ENCODE peak calls at places on chromosomes 12 and 14, in ten cellular contexts. One of them, this sample, is unnamed.

GRCh38 chr14:64738306-64738879 is 34.2 kb downstream of the PLEKHG3 start:
- DNase-seq in suprapubic skin: no peak
- DNase-seq in mesothelial cell of epicardium: no peak
- DNase-seq in nephron progenitor cell: no peak
- DNase-seq in heart left ventricle: no peak
- DNase-seq in fibroblast of pulmonary artery: no peak
- DNase-seq in AG09309: no peak
- DNase-seq in IMR-90: no peak
- DNase-seq in mammary epithelial cell: no peak
- DNase-seq in breast epithelium: no peak
- DNase-seq in this sample: no peak

GRCh38 chr14:95463173-95463901 is 53.1 kb downstream of the SYNE3 start:
- DNase-seq in suprapubic skin: no peak
- DNase-seq in mesothelial cell of epicardium: no peak
- DNase-seq in nephron progenitor cell: no peak
- DNase-seq in heart left ventricle: no peak
- DNase-seq in fibroblast of pulmonary artery: no peak
- DNase-seq in AG09309: no peak
- DNase-seq in IMR-90: no peak
- DNase-seq in mammary epithelial cell: no peak
- DNase-seq in breast epithelium: no peak
- DNase-seq in this sample: no peak

GRCh38 chr14:32694795-32695449 is 243.8 kb upstream of the NPAS3 start:
- DNase-seq in suprapubic skin: no peak
- DNase-seq in mesothelial cell of epicardium: no peak
- DNase-seq in nephron progenitor cell: no peak
- DNase-seq in heart left ventricle: no peak
- DNase-seq in fibroblast of pulmonary artery: no peak
- DNase-seq in AG09309: no peak
- DNase-seq in IMR-90: no peak
- DNase-seq in mammary epithelial cell: no peak
- DNase-seq in breast epithelium: no peak
- DNase-seq in this sample: no peak

GRCh38 chr14:23406244-23406643 is 1.8 kb downstream of the MYH6 start:
- DNase-seq in suprapubic skin: no peak
- DNase-seq in mesothelial cell of epicardium: no peak
- DNase-seq in nephron progenitor cell: no peak
- DNase-seq in heart left ventricle: no peak
- DNase-seq in fibroblast of pulmonary artery: no peak
- DNase-seq in AG09309: no peak
- DNase-seq in IMR-90: no peak
- DNase-seq in mammary epithelial cell: peak
- DNase-seq in breast epithelium: no peak
- DNase-seq in this sample: no peak

GRCh38 chr14:88323086-88323519 is at the start of gene KCNK10:
- DNase-seq in suprapubic skin: no peak
- DNase-seq in mesothelial cell of epicardium: no peak
- DNase-seq in nephron progenitor cell: no peak
- DNase-seq in heart left ventricle: no peak
- DNase-seq in fibroblast of pulmonary artery: no peak
- DNase-seq in AG09309: no peak
- DNase-seq in IMR-90: no peak
- DNase-seq in mammary epithelial cell: peak
- DNase-seq in breast epithelium: no peak
- DNase-seq in this sample: peak

GRCh38 chr12:42802688-42803279 is 213.2 kb upstream of the PRICKLE1 start:
- DNase-seq in suprapubic skin: no peak
- DNase-seq in mesothelial cell of epicardium: no peak
- DNase-seq in nephron progenitor cell: no peak
- DNase-seq in heart left ventricle: no peak
- DNase-seq in fibroblast of pulmonary artery: peak
- DNase-seq in AG09309: no peak
- DNase-seq in IMR-90: peak
- DNase-seq in mammary epithelial cell: no peak
- DNase-seq in breast epithelium: no peak
- DNase-seq in this sample: no peak

GRCh38 chr12:12954878-12955625 is 3.1 kb upstream of the GPRC5D start:
- DNase-seq in suprapubic skin: no peak
- DNase-seq in mesothelial cell of epicardium: no peak
- DNase-seq in nephron progenitor cell: no peak
- DNase-seq in heart left ventricle: no peak
- DNase-seq in fibroblast of pulmonary artery: no peak
- DNase-seq in AG09309: no peak
- DNase-seq in IMR-90: no peak
- DNase-seq in mammary epithelial cell: no peak
- DNase-seq in breast epithelium: no peak
- DNase-seq in this sample: no peak

GRCh38 chr12:121889267-121889624 is 656 bp downstream of the PSMD9 start:
- DNase-seq in suprapubic skin: no peak
- DNase-seq in mesothelial cell of epicardium: no peak
- DNase-seq in nephron progenitor cell: no peak
- DNase-seq in heart left ventricle: no peak
- DNase-seq in fibroblast of pulmonary artery: no peak
- DNase-seq in AG09309: no peak
- DNase-seq in IMR-90: no peak
- DNase-seq in mammary epithelial cell: no peak
- DNase-seq in breast epithelium: no peak
- DNase-seq in this sample: no peak

GRCh38 chr12:3313066-3313465 is 177.9 kb upstream of the PRMT8 start:
- DNase-seq in suprapubic skin: no peak
- DNase-seq in mesothelial cell of epicardium: no peak
- DNase-seq in nephron progenitor cell: no peak
- DNase-seq in heart left ventricle: no peak
- DNase-seq in fibroblast of pulmonary artery: no peak
- DNase-seq in AG09309: peak
- DNase-seq in IMR-90: peak
- DNase-seq in mammary epithelial cell: peak
- DNase-seq in breast epithelium: no peak
- DNase-seq in this sample: no peak

GRCh38 chr12:25884024-25884919 is 74.2 kb upstream of the RASSF8 start:
- DNase-seq in suprapubic skin: no peak
- DNase-seq in mesothelial cell of epicardium: no peak
- DNase-seq in nephron progenitor cell: no peak
- DNase-seq in heart left ventricle: no peak
- DNase-seq in fibroblast of pulmonary artery: no peak
- DNase-seq in AG09309: no peak
- DNase-seq in IMR-90: no peak
- DNase-seq in mammary epithelial cell: no peak
- DNase-seq in breast epithelium: no peak
- DNase-seq in this sample: no peak

GRCh38 chr14:23362200-23362599 is 2.8 kb downstream of the EFS start:
- DNase-seq in suprapubic skin: peak
- DNase-seq in mesothelial cell of epicardium: no peak
- DNase-seq in nephron progenitor cell: no peak
- DNase-seq in heart left ventricle: no peak
- DNase-seq in fibroblast of pulmonary artery: no peak
- DNase-seq in AG09309: no peak
- DNase-seq in IMR-90: peak
- DNase-seq in mammary epithelial cell: no peak
- DNase-seq in breast epithelium: no peak
- DNase-seq in this sample: no peak

GRCh38 chr14:75334191-75335051 is 55.8 kb downstream of the FOS start:
- DNase-seq in suprapubic skin: peak
- DNase-seq in mesothelial cell of epicardium: no peak
- DNase-seq in nephron progenitor cell: no peak
- DNase-seq in heart left ventricle: peak
- DNase-seq in fibroblast of pulmonary artery: no peak
- DNase-seq in AG09309: no peak
- DNase-seq in IMR-90: peak
- DNase-seq in mammary epithelial cell: no peak
- DNase-seq in breast epithelium: no peak
- DNase-seq in this sample: no peak

GRCh38 chr14:97796511-97796910 is 999.3 kb downstream of the VRK1 start:
- DNase-seq in suprapubic skin: no peak
- DNase-seq in mesothelial cell of epicardium: no peak
- DNase-seq in nephron progenitor cell: no peak
- DNase-seq in heart left ventricle: no peak
- DNase-seq in fibroblast of pulmonary artery: no peak
- DNase-seq in AG09309: no peak
- DNase-seq in IMR-90: no peak
- DNase-seq in mammary epithelial cell: no peak
- DNase-seq in breast epithelium: no peak
- DNase-seq in this sample: no peak

GRCh38 chr12:72448089-72448488 is 175.9 kb downstream of the TRHDE start:
- DNase-seq in suprapubic skin: no peak
- DNase-seq in mesothelial cell of epicardium: no peak
- DNase-seq in nephron progenitor cell: no peak
- DNase-seq in heart left ventricle: no peak
- DNase-seq in fibroblast of pulmonary artery: no peak
- DNase-seq in AG09309: no peak
- DNase-seq in IMR-90: peak
- DNase-seq in mammary epithelial cell: no peak
- DNase-seq in breast epithelium: no peak
- DNase-seq in this sample: no peak

DNA sequence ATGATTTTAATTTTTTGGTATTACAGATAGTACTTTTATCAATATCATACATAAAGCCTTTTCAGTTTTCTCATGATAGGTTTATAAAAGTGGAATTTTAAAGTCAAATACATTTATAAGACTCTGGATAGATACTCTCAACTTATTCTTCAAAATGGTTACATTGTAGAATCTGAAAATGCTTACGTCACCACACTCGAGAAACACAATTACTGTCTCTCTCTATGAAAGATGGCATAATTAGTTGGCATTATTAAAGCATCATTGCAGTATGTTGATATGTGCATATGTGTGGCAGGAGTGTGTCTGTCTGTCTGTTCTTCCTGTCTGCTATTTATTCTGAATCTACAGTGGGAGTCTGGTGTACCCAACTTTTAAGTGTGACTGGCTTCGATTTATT is 397.1 kb downstream of the SNAPC1 start:
- DNase-seq in suprapubic skin: no peak
- DNase-seq in mesothelial cell of epicardium: no peak
- DNase-seq in nephron progenitor cell: no peak
- DNase-seq in heart left ventricle: no peak
- DNase-seq in fibroblast of pulmonary artery: no peak
- DNase-seq in AG09309: no peak
- DNase-seq in IMR-90: no peak
- DNase-seq in mammary epithelial cell: no peak
- DNase-seq in breast epithelium: no peak
- DNase-seq in this sample: no peak
- TF ChIP-seq CTCF in suprapubic skin: no peak
- TF ChIP-seq CTCF in mesothelial cell of epicardium: no peak
- TF ChIP-seq CTCF in nephron progenitor cell: no peak
- TF ChIP-seq CTCF in heart left ventricle: no peak
- TF ChIP-seq CTCF in fibroblast of pulmonary artery: no peak
- TF ChIP-seq CTCF in AG09309: no peak
- TF ChIP-seq CTCF in IMR-90: no peak
- TF ChIP-seq CTCF in mammary epithelial cell: no peak
- TF ChIP-seq CTCF in breast epithelium: no peak
- TF ChIP-seq CTCF in this sample: no peak

GRCh38 chr12:88812610-88813009 is 232.3 kb upstream of the KITLG start:
- DNase-seq in suprapubic skin: no peak
- DNase-seq in mesothelial cell of epicardium: no peak
- DNase-seq in nephron progenitor cell: no peak
- DNase-seq in heart left ventricle: no peak
- DNase-seq in fibroblast of pulmonary artery: no peak
- DNase-seq in AG09309: no peak
- DNase-seq in IMR-90: no peak
- DNase-seq in mammary epithelial cell: no peak
- DNase-seq in breast epithelium: no peak
- DNase-seq in this sample: no peak
- TF ChIP-seq CTCF in suprapubic skin: no peak
- TF ChIP-seq CTCF in mesothelial cell of epicardium: no peak
- TF ChIP-seq CTCF in nephron progenitor cell: no peak
- TF ChIP-seq CTCF in heart left ventricle: no peak
- TF ChIP-seq CTCF in fibroblast of pulmonary artery: no peak
- TF ChIP-seq CTCF in AG09309: no peak
- TF ChIP-seq CTCF in IMR-90: no peak
- TF ChIP-seq CTCF in mammary epithelial cell: no peak
- TF ChIP-seq CTCF in breast epithelium: no peak
- TF ChIP-seq CTCF in this sample: no peak

DNA sequence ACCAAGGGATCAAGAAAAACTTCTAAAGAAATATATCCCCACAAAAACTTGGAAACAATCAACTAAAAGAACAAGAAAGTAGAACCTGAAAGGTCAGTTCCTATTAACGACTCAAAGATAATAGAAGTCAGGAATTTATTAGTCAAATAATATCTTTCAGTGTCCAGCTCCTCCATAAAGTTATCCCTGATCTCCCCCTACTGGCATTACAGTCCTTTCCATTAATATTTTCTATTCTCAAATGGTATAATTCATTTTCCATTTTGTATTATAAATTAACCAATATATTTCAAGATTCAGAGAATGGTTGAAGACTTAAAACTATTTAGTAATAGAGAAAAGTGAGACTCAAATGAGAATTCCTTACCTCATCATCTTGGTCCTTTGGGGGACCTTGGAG is 11.6 kb upstream of the SUPT16H start:
- DNase-seq in suprapubic skin: no peak
- DNase-seq in mesothelial cell of epicardium: no peak
- DNase-seq in nephron progenitor cell: no peak
- DNase-seq in heart left ventricle: no peak
- DNase-seq in fibroblast of pulmonary artery: no peak
- DNase-seq in AG09309: no peak
- DNase-seq in IMR-90: no peak
- DNase-seq in mammary epithelial cell: no peak
- DNase-seq in breast epithelium: no peak
- DNase-seq in this sample: no peak
- TF ChIP-seq CTCF in suprapubic skin: no peak
- TF ChIP-seq CTCF in mesothelial cell of epicardium: no peak
- TF ChIP-seq CTCF in nephron progenitor cell: no peak
- TF ChIP-seq CTCF in heart left ventricle: no peak
- TF ChIP-seq CTCF in fibroblast of pulmonary artery: no peak
- TF ChIP-seq CTCF in AG09309: no peak
- TF ChIP-seq CTCF in IMR-90: peak
- TF ChIP-seq CTCF in mammary epithelial cell: peak
- TF ChIP-seq CTCF in breast epithelium: no peak
- TF ChIP-seq CTCF in this sample: no peak

DNA sequence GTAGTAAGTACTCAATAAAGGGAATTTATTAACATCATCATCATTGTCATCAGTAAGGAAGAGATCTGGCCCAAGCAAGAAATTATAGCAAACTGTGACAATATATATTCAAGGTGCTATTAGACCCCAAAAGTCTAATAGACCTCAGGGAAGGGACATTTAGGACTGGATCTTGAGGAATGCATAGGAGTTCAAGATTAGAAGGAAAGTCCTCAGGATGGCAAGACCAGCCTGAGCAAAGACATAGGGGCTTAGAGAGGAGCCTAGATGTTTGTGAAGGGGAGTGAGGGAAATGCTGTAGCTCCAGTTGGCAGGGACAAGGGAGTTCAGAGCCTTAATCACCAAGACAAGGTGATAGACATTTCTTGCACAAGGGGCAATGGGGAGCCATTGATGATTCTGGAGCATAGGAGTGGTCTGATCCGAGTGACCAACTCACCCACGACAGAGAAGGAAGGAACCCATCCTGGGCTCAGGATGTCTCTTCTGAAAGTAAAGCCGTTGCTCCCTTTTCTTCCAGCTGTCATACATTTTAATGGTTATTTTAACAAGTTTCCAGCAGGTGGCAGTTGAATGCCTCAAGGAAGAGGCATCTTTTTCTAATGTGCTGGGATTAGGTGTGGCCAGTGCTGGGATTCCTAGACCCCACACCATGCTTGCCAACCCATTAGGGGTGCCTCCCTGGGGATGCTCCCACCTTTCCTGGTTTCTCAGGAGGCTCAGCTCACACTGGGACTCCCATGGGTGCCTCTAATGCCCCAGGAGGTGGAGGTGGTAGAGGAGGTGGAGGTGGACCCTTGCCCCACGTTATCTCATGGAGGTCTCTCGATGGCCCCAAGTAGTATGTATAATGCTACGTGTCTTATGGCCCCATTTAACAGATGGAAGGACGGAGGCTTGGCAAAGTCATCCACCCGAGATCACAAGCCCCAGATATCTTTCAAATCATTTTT is 37.8 kb downstream of the PHETA1 start:
- DNase-seq in suprapubic skin: no peak
- DNase-seq in mesothelial cell of epicardium: no peak
- DNase-seq in nephron progenitor cell: no peak
- DNase-seq in heart left ventricle: no peak
- DNase-seq in fibroblast of pulmonary artery: peak
- DNase-seq in AG09309: peak
- DNase-seq in IMR-90: peak
- DNase-seq in mammary epithelial cell: peak
- DNase-seq in breast epithelium: no peak
- DNase-seq in this sample: no peak
- TF ChIP-seq CTCF in suprapubic skin: no peak
- TF ChIP-seq CTCF in mesothelial cell of epicardium: peak
- TF ChIP-seq CTCF in nephron progenitor cell: peak
- TF ChIP-seq CTCF in heart left ventricle: peak
- TF ChIP-seq CTCF in fibroblast of pulmonary artery: peak
- TF ChIP-seq CTCF in AG09309: peak
- TF ChIP-seq CTCF in IMR-90: peak
- TF ChIP-seq CTCF in mammary epithelial cell: peak
- TF ChIP-seq CTCF in breast epithelium: no peak
- TF ChIP-seq CTCF in this sample: peak